ENCODE peak calls at places on chromosomes 2 and 18, in eight cellular contexts. J is AG09309, G is B cell, Z is T-helper 9 cell, O is iris pigment epithelial cell, Y is IMR-90, D is prostate gland, C is H9. B is an unnamed sample.

GRCh38 chr2:17850151-17850550 is 28.3 kb upstream of the KCNS3 start:
- DNase-seq in J (no peak), G (no peak), Z (no peak), O (no peak), Y (no peak), D (no peak), C (no peak), B (no peak)

GRCh38 chr2:201182650-201183372 is at the start of gene CASP10:
- DNase-seq in J (no peak), G (peak), Z (no peak), O (peak), Y (peak), D (no peak), C (peak), B (peak)

GRCh38 chr2:239044336-239044735 is 196.5 kb downstream of the TWIST2 start:
- DNase-seq in J (no peak), G (no peak), Z (no peak), O (no peak), Y (no peak), D (no peak), C (no peak), B (no peak)

GRCh38 chr2:238589591-238590460 is 163.1 kb downstream of the ASB1 start:
- DNase-seq in J (no peak), G (no peak), Z (no peak), O (no peak), Y (no peak), D (no peak), C (peak), B (no peak)

GRCh38 chr18:74241426-74241825 is 50.3 kb downstream of the CYB5A start:
- DNase-seq in J (no peak), G (no peak), Z (no peak), O (no peak), Y (no peak), D (no peak), C (no peak), B (no peak)

GRCh38 chr2:240868286-240869108 is at the start of gene AGXT:
- DNase-seq in J (peak), G (no peak), Z (no peak), O (peak), Y (peak), D (peak), C (no peak), B (no peak)

GRCh38 chr2:118168606-118169005 is 80.3 kb downstream of the INSIG2 start:
- DNase-seq in J (no peak), G (no peak), Z (no peak), O (no peak), Y (no peak), D (no peak), C (no peak), B (no peak)

GRCh38 chr2:172710584-172711024 is 25.0 kb upstream of the RAPGEF4 start:
- DNase-seq in J (peak), G (no peak), Z (peak), O (peak), Y (peak), D (peak), C (no peak), B (peak)

GRCh38 chr2:221569342-221570278 is 2.5 kb downstream of the EPHA4 start:
- DNase-seq in J (no peak), G (no peak), Z (no peak), O (no peak), Y (no peak), D (no peak), C (peak), B (no peak)

GRCh38 chr2:23803965-23804542 is 122.9 kb downstream of the ATAD2B start:
- DNase-seq in J (no peak), G (no peak), Z (no peak), O (peak), Y (peak), D (no peak), C (peak), B (no peak)

GRCh38 chr2:27078267-27079194 is at the start of gene EMILIN1:
- DNase-seq in J (peak), G (no peak), Z (no peak), O (peak), Y (peak), D (no peak), C (peak), B (peak)

GRCh38 chr2:145027073-145027459 is 507.1 kb upstream of the ZEB2 start:
- DNase-seq in J (peak), G (no peak), Z (no peak), O (peak), Y (peak), D (peak), C (no peak), B (peak)

GRCh38 chr2:39437522-39438296 is 624 bp upstream of the MAP4K3 start:
- DNase-seq in J (no peak), G (no peak), Z (peak), O (peak), Y (peak), D (peak), C (no peak), B (no peak)

GRCh38 chr18:69718912-69719547 is 228.6 kb downstream of the CD226 start:
- DNase-seq in J (no peak), G (no peak), Z (no peak), O (no peak), Y (no peak), D (no peak), C (no peak), B (no peak)

GRCh38 chr18:47557160-47557559 is 305.7 kb upstream of the SKOR2 start:
- DNase-seq in J (no peak), G (no peak), Z (no peak), O (no peak), Y (no peak), D (no peak), C (peak), B (no peak)

GRCh38 chr2:240149943-240150784 is 9.7 kb upstream of the OTOS start:
- DNase-seq in J (no peak), G (no peak), Z (peak), O (peak), Y (peak), D (no peak), C (peak), B (no peak)

GRCh38 chr2:219831957-219832356 is 204.5 kb downstream of the SLC4A3 start:
- DNase-seq in J (no peak), G (no peak), Z (no peak), O (no peak), Y (no peak), D (no peak), C (no peak), B (no peak)

GRCh38 chr2:10529611-10530010 is 81.5 kb upstream of the ODC1 start:
- DNase-seq in J (no peak), G (no peak), Z (no peak), O (no peak), Y (no peak), D (no peak), C (no peak), B (no peak)

GRCh38 chr2:239178954-239179353 is 221.9 kb downstream of the HDAC4 start:
- DNase-seq in J (no peak), G (peak), Z (no peak), O (no peak), Y (no peak), D (no peak), C (no peak), B (no peak)

GRCh38 chr18:49399003-49399402 is 61.4 kb downstream of the DYM start:
- DNase-seq in J (no peak), G (no peak), Z (no peak), O (peak), Y (peak), D (no peak), C (no peak), B (peak)

GRCh38 chr2:113077921-113078320 is 10.2 kb downstream of the IL1F10 start:
- DNase-seq in J (no peak), G (no peak), Z (no peak), O (peak), Y (no peak), D (peak), C (no peak), B (no peak)

GRCh38 chr2:238114331-238114841 is 14.2 kb downstream of the ESPNL start:
- DNase-seq in J (no peak), G (no peak), Z (no peak), O (no peak), Y (no peak), D (no peak), C (no peak), B (no peak)

GRCh38 chr2:99957724-99958123 is 184.7 kb downstream of the AFF3 start:
- DNase-seq in J (no peak), G (no peak), Z (no peak), O (no peak), Y (peak), D (no peak), C (no peak), B (no peak)

GRCh38 chr18:79588636-79589481 is 90.7 kb upstream of the CTDP1 start:
- DNase-seq in J (peak), G (no peak), Z (no peak), O (peak), Y (peak), D (peak), C (no peak), B (peak)

GRCh38 chr18:23735021-23735464 is 45.8 kb downstream of the LAMA3 start:
- DNase-seq in J (no peak), G (no peak), Z (no peak), O (peak), Y (no peak), D (no peak), C (no peak), B (no peak)

GRCh38 chr2:96578731-96579130 is 42.2 kb downstream of the ARID5A start:
- DNase-seq in J (no peak), G (no peak), Z (no peak), O (no peak), Y (no peak), D (no peak), C (no peak), B (no peak)

GRCh38 chr2:86035371-86035882 is 70.3 kb downstream of the POLR1A start:
- DNase-seq in J (no peak), G (no peak), Z (no peak), O (no peak), Y (no peak), D (no peak), C (no peak), B (no peak)